ENCODE peak calls at places on chromosomes 11 and 22, in ten cellular contexts. I is GM18507; A is substantia nigra; R is LoVo; D is RCC 7860; P is fibroblast of lung; L is stimulated activated naive B cell treated with anti-CD40 and anti-IgM and Interleukin-4, amounts not matched to agents 10 μg/mL and 1 μg/mL and 100 μg/mL, for 72 hours; Z is naive thymus-derived CD4-positive, alpha-beta T cell; S is activated gamma-delta T cell treated with Interleukin-2 at 50 U/mL for 16 hours; H is thoracic aorta. C is an unnamed sample.

GRCh38 chr22:33063611-33064010 is 5.4 kb upstream of the SYN3 start:
- DNase-seq in A (no peak), R (no peak), D (no peak), Z (no peak), S (no peak), L (no peak), P (no peak), I (no peak), H (no peak), C (no peak)

GRCh38 chr11:85752890-85753581 is 57.9 kb downstream of the SYTL2 start:
- DNase-seq in I (no peak), P (no peak), S (peak), A (no peak), R (no peak), L (no peak), D (no peak), H (no peak), Z (peak), C (no peak)

GRCh38 chr11:74171630-74172465 is 759 bp downstream of the PPME1 start:
- DNase-seq in I (no peak), S (no peak), L (no peak), Z (no peak), R (no peak), H (no peak), P (peak), A (no peak), D (no peak), C (peak)

GRCh38 chr11:78194490-78194889 is 5.8 kb downstream of the USP35 start:
- DNase-seq in I (no peak), H (no peak), R (no peak), A (no peak), L (no peak), P (no peak), Z (no peak), D (no peak), S (no peak), C (no peak)

GRCh38 chr11:134223066-134223465 is 701 bp downstream of the NCAPD3 start:
- DNase-seq in L (no peak), A (no peak), I (no peak), D (no peak), R (no peak), H (no peak), S (no peak), P (no peak), Z (no peak), C (no peak)

GRCh38 chr11:115471367-115471766 is 32.8 kb downstream of the CADM1 start:
- DNase-seq in I (no peak), Z (no peak), R (no peak), H (no peak), A (no peak), S (no peak), P (no peak), L (peak), D (peak), C (no peak)

GRCh38 chr11:86919557-86920210 is 35.5 kb downstream of the FZD4 start:
- DNase-seq in A (no peak), L (no peak), P (peak), R (peak), S (no peak), D (peak), I (no peak), H (no peak), Z (no peak), C (peak)

GRCh38 chr22:49251371-49251770 is 576.3 kb downstream of the BRD1 start:
- DNase-seq in H (no peak), P (no peak), S (no peak), R (no peak), Z (no peak), I (no peak), D (no peak), A (no peak), L (no peak), C (no peak)

GRCh38 chr11:67060111-67060522 is 3.5 kb downstream of the RHOD start:
- DNase-seq in L (no peak), R (no peak), I (no peak), H (no peak), D (peak), S (no peak), Z (no peak), A (no peak), P (no peak), C (peak)

C was measured in A172.